ENCODE peak calls at places on chromosomes 7 and 10, in nine cellular contexts. One of them, this sample, is unnamed.

GRCh38 chr10:130407052-130407451 is 270.9 kb downstream of the GLRX3 start:
- DNase-seq in activated naive CD8-positive, alpha-beta T cell treated with anti-CD3 and anti-CD28 coated beads, Interleukin-2, amount 50 U/mL, for 16 hours: no peak
- DNase-seq in GM10248: no peak
- DNase-seq in astrocyte of the spinal cord: no peak
- DNase-seq in H54: no peak
- DNase-seq in naive thymus-derived CD8-positive, alpha-beta T cell: no peak
- DNase-seq in brain microvascular endothelial cell: no peak
- DNase-seq in left colon: no peak
- DNase-seq in stimulated activated naive CD4-positive, alpha-beta T cell treated with Interleukin-2 at 50 U/mL for 16 hours: no peak
- DNase-seq in this sample: no peak

GRCh38 chr7:82595176-82595575 is 151.6 kb upstream of the CACNA2D1 start:
- DNase-seq in astrocyte of the spinal cord: no peak
- DNase-seq in activated naive CD8-positive, alpha-beta T cell treated with anti-CD3 and anti-CD28 coated beads, Interleukin-2, amount 50 U/mL, for 16 hours: no peak
- DNase-seq in H54: no peak
- DNase-seq in GM10248: no peak
- DNase-seq in stimulated activated naive CD4-positive, alpha-beta T cell treated with Interleukin-2 at 50 U/mL for 16 hours: no peak
- DNase-seq in naive thymus-derived CD8-positive, alpha-beta T cell: no peak
- DNase-seq in left colon: no peak
- DNase-seq in brain microvascular endothelial cell: no peak
- DNase-seq in this sample: no peak

GRCh38 chr7:99499356-99499712 is 747 bp downstream of the ZNF394 start:
- DNase-seq in stimulated activated naive CD4-positive, alpha-beta T cell treated with Interleukin-2 at 50 U/mL for 16 hours: peak
- DNase-seq in astrocyte of the spinal cord: peak
- DNase-seq in left colon: no peak
- DNase-seq in brain microvascular endothelial cell: no peak
- DNase-seq in activated naive CD8-positive, alpha-beta T cell treated with anti-CD3 and anti-CD28 coated beads, Interleukin-2, amount 50 U/mL, for 16 hours: no peak
- DNase-seq in GM10248: peak
- DNase-seq in naive thymus-derived CD8-positive, alpha-beta T cell: no peak
- DNase-seq in H54: no peak
- DNase-seq in this sample: no peak

GRCh38 chr7:149422914-149423285 is 38.0 kb downstream of the ZNF777 start:
- DNase-seq in naive thymus-derived CD8-positive, alpha-beta T cell: peak
- DNase-seq in H54: no peak
- DNase-seq in stimulated activated naive CD4-positive, alpha-beta T cell treated with Interleukin-2 at 50 U/mL for 16 hours: no peak
- DNase-seq in GM10248: peak
- DNase-seq in brain microvascular endothelial cell: no peak
- DNase-seq in astrocyte of the spinal cord: no peak
- DNase-seq in left colon: peak
- DNase-seq in activated naive CD8-positive, alpha-beta T cell treated with anti-CD3 and anti-CD28 coated beads, Interleukin-2, amount 50 U/mL, for 16 hours: no peak
- DNase-seq in this sample: peak

GRCh38 chr10:68239596-68240150 is 7.8 kb upstream of the ATOH7 start:
- DNase-seq in astrocyte of the spinal cord: peak
- DNase-seq in brain microvascular endothelial cell: no peak
- DNase-seq in activated naive CD8-positive, alpha-beta T cell treated with anti-CD3 and anti-CD28 coated beads, Interleukin-2, amount 50 U/mL, for 16 hours: no peak
- DNase-seq in left colon: no peak
- DNase-seq in H54: no peak
- DNase-seq in GM10248: no peak
- DNase-seq in naive thymus-derived CD8-positive, alpha-beta T cell: no peak
- DNase-seq in stimulated activated naive CD4-positive, alpha-beta T cell treated with Interleukin-2 at 50 U/mL for 16 hours: no peak
- DNase-seq in this sample: no peak

GRCh38 chr10:9814285-9814866 is 1203.3 kb upstream of the CELF2 start:
- DNase-seq in left colon: no peak
- DNase-seq in astrocyte of the spinal cord: peak
- DNase-seq in stimulated activated naive CD4-positive, alpha-beta T cell treated with Interleukin-2 at 50 U/mL for 16 hours: no peak
- DNase-seq in H54: no peak
- DNase-seq in GM10248: no peak
- DNase-seq in brain microvascular endothelial cell: peak
- DNase-seq in naive thymus-derived CD8-positive, alpha-beta T cell: no peak
- DNase-seq in activated naive CD8-positive, alpha-beta T cell treated with anti-CD3 and anti-CD28 coated beads, Interleukin-2, amount 50 U/mL, for 16 hours: no peak
- DNase-seq in this sample: no peak

GRCh38 chr7:151699147-151699546 is 177.8 kb downstream of the PRKAG2 start:
- DNase-seq in brain microvascular endothelial cell: peak
- DNase-seq in GM10248: no peak
- DNase-seq in activated naive CD8-positive, alpha-beta T cell treated with anti-CD3 and anti-CD28 coated beads, Interleukin-2, amount 50 U/mL, for 16 hours: no peak
- DNase-seq in left colon: no peak
- DNase-seq in naive thymus-derived CD8-positive, alpha-beta T cell: no peak
- DNase-seq in astrocyte of the spinal cord: peak
- DNase-seq in stimulated activated naive CD4-positive, alpha-beta T cell treated with Interleukin-2 at 50 U/mL for 16 hours: no peak
- DNase-seq in H54: peak
- DNase-seq in this sample: no peak

GRCh38 chr10:60894816-60895215 is 49.2 kb downstream of the RHOBTB1 start:
- DNase-seq in GM10248: no peak
- DNase-seq in left colon: no peak
- DNase-seq in stimulated activated naive CD4-positive, alpha-beta T cell treated with Interleukin-2 at 50 U/mL for 16 hours: no peak
- DNase-seq in astrocyte of the spinal cord: no peak
- DNase-seq in naive thymus-derived CD8-positive, alpha-beta T cell: no peak
- DNase-seq in H54: no peak
- DNase-seq in brain microvascular endothelial cell: peak
- DNase-seq in activated naive CD8-positive, alpha-beta T cell treated with anti-CD3 and anti-CD28 coated beads, Interleukin-2, amount 50 U/mL, for 16 hours: no peak
- DNase-seq in this sample: no peak

GRCh38 chr10:5983813-5984212 is 6.5 kb upstream of the IL15RA start:
- DNase-seq in stimulated activated naive CD4-positive, alpha-beta T cell treated with Interleukin-2 at 50 U/mL for 16 hours: no peak
- DNase-seq in activated naive CD8-positive, alpha-beta T cell treated with anti-CD3 and anti-CD28 coated beads, Interleukin-2, amount 50 U/mL, for 16 hours: no peak
- DNase-seq in left colon: no peak
- DNase-seq in brain microvascular endothelial cell: no peak
- DNase-seq in H54: no peak
- DNase-seq in GM10248: no peak
- DNase-seq in naive thymus-derived CD8-positive, alpha-beta T cell: no peak
- DNase-seq in astrocyte of the spinal cord: no peak
- DNase-seq in this sample: no peak

GRCh38 chr10:124320778-124321432 is 97.8 kb downstream of the OAT start:
- DNase-seq in activated naive CD8-positive, alpha-beta T cell treated with anti-CD3 and anti-CD28 coated beads, Interleukin-2, amount 50 U/mL, for 16 hours: no peak
- DNase-seq in astrocyte of the spinal cord: no peak
- DNase-seq in stimulated activated naive CD4-positive, alpha-beta T cell treated with Interleukin-2 at 50 U/mL for 16 hours: no peak
- DNase-seq in left colon: no peak
- DNase-seq in GM10248: no peak
- DNase-seq in naive thymus-derived CD8-positive, alpha-beta T cell: no peak
- DNase-seq in H54: no peak
- DNase-seq in brain microvascular endothelial cell: no peak
- DNase-seq in this sample: no peak

GRCh38 chr7:73770002-73770859 is at the start of gene CLDN3:
- DNase-seq in brain microvascular endothelial cell: no peak
- DNase-seq in left colon: peak
- DNase-seq in astrocyte of the spinal cord: no peak
- DNase-seq in naive thymus-derived CD8-positive, alpha-beta T cell: no peak
- DNase-seq in GM10248: peak
- DNase-seq in activated naive CD8-positive, alpha-beta T cell treated with anti-CD3 and anti-CD28 coated beads, Interleukin-2, amount 50 U/mL, for 16 hours: no peak
- DNase-seq in stimulated activated naive CD4-positive, alpha-beta T cell treated with Interleukin-2 at 50 U/mL for 16 hours: no peak
- DNase-seq in H54: no peak
- DNase-seq in this sample: no peak

GRCh38 chr10:77641788-77642397 is 4.3 kb upstream of the KCNMA1 start:
- DNase-seq in stimulated activated naive CD4-positive, alpha-beta T cell treated with Interleukin-2 at 50 U/mL for 16 hours: no peak
- DNase-seq in astrocyte of the spinal cord: peak
- DNase-seq in activated naive CD8-positive, alpha-beta T cell treated with anti-CD3 and anti-CD28 coated beads, Interleukin-2, amount 50 U/mL, for 16 hours: peak
- DNase-seq in left colon: peak
- DNase-seq in brain microvascular endothelial cell: peak
- DNase-seq in GM10248: peak
- DNase-seq in H54: peak
- DNase-seq in naive thymus-derived CD8-positive, alpha-beta T cell: peak
- DNase-seq in this sample: peak

GRCh38 chr10:101217450-101218281 is 11.6 kb downstream of the LBX1 start:
- DNase-seq in GM10248: no peak
- DNase-seq in naive thymus-derived CD8-positive, alpha-beta T cell: no peak
- DNase-seq in brain microvascular endothelial cell: no peak
- DNase-seq in astrocyte of the spinal cord: no peak
- DNase-seq in left colon: peak
- DNase-seq in stimulated activated naive CD4-positive, alpha-beta T cell treated with Interleukin-2 at 50 U/mL for 16 hours: no peak
- DNase-seq in H54: no peak
- DNase-seq in activated naive CD8-positive, alpha-beta T cell treated with anti-CD3 and anti-CD28 coated beads, Interleukin-2, amount 50 U/mL, for 16 hours: no peak
- DNase-seq in this sample: no peak

GRCh38 chr7:25353191-25353590 is 124.9 kb upstream of the NPVF start:
- DNase-seq in naive thymus-derived CD8-positive, alpha-beta T cell: no peak
- DNase-seq in brain microvascular endothelial cell: no peak
- DNase-seq in GM10248: no peak
- DNase-seq in activated naive CD8-positive, alpha-beta T cell treated with anti-CD3 and anti-CD28 coated beads, Interleukin-2, amount 50 U/mL, for 16 hours: no peak
- DNase-seq in left colon: no peak
- DNase-seq in stimulated activated naive CD4-positive, alpha-beta T cell treated with Interleukin-2 at 50 U/mL for 16 hours: no peak
- DNase-seq in astrocyte of the spinal cord: no peak
- DNase-seq in H54: no peak
- DNase-seq in this sample: no peak

GRCh38 chr10:101588879-101589278 is 758 bp downstream of the DPCD start:
- DNase-seq in H54: peak
- DNase-seq in stimulated activated naive CD4-positive, alpha-beta T cell treated with Interleukin-2 at 50 U/mL for 16 hours: no peak
- DNase-seq in left colon: no peak
- DNase-seq in GM10248: no peak
- DNase-seq in brain microvascular endothelial cell: peak
- DNase-seq in activated naive CD8-positive, alpha-beta T cell treated with anti-CD3 and anti-CD28 coated beads, Interleukin-2, amount 50 U/mL, for 16 hours: no peak
- DNase-seq in astrocyte of the spinal cord: peak
- DNase-seq in naive thymus-derived CD8-positive, alpha-beta T cell: no peak
- DNase-seq in this sample: no peak

This sample was measured in stimulated activated CD4-positive, alpha-beta T cell treated with anti-CD3 and anti-CD28 coated beads, Interleukin-12 subunit alpha, Interleukin-12 subunit beta, amount 100 ng/mL, for 24 hours.